ENCODE peak calls at places on chromosomes 13 and 19, in nine cellular contexts. One of them, this sample, is unnamed.

GRCh38 chr13:50909605-50910482 is at the start of gene RNASEH2B:
- DNase-seq in amygdala: peak; percentile 53
- DNase-seq in left cardiac atrium: peak; percentile 75
- DNase-seq in central memory CD4-positive, alpha-beta T cell: peak; percentile 77
- DNase-seq in HEK293T: peak; percentile 71
- DNase-seq in IMR-90: peak; percentile 40
- DNase-seq in stomach: peak; percentile 68
- DNase-seq in ELR: peak; percentile 77
- DNase-seq in left lung: peak; percentile 94
- DNase-seq in this sample: peak; percentile 78

GRCh38 chr19:4199699-4200293 is 17.3 kb downstream of the ANKRD24 start:
- DNase-seq in HEK293T: no peak
- DNase-seq in central memory CD4-positive, alpha-beta T cell: no peak
- DNase-seq in left lung: no peak
- DNase-seq in ELR: no peak
- DNase-seq in stomach: no peak
- DNase-seq in left cardiac atrium: no peak
- DNase-seq in IMR-90: no peak
- DNase-seq in amygdala: no peak
- DNase-seq in this sample: no peak

GRCh38 chr13:97946951-97947588 is 6.4 kb upstream of the IPO5 start:
- DNase-seq in amygdala: no peak
- DNase-seq in HEK293T: no peak
- DNase-seq in central memory CD4-positive, alpha-beta T cell: no peak
- DNase-seq in left lung: no peak
- DNase-seq in IMR-90: peak; percentile 90
- DNase-seq in ELR: peak; percentile 95
- DNase-seq in left cardiac atrium: no peak
- DNase-seq in stomach: no peak
- DNase-seq in this sample: peak; percentile 96

GRCh38 chr13:73133536-73133935 is 74.7 kb downstream of the KLF5 start:
- DNase-seq in stomach: peak; percentile 49
- DNase-seq in central memory CD4-positive, alpha-beta T cell: no peak
- DNase-seq in ELR: peak; percentile 53
- DNase-seq in amygdala: no peak
- DNase-seq in IMR-90: no peak
- DNase-seq in left cardiac atrium: no peak
- DNase-seq in HEK293T: no peak
- DNase-seq in left lung: no peak
- DNase-seq in this sample: no peak

GRCh38 chr19:58181902-58182576 is 822 bp upstream of the ZNF274 start:
- DNase-seq in ELR: peak; percentile 64
- DNase-seq in stomach: peak; percentile 27
- DNase-seq in amygdala: no peak
- DNase-seq in left lung: no peak
- DNase-seq in HEK293T: peak; percentile 42
- DNase-seq in left cardiac atrium: peak; percentile 36
- DNase-seq in IMR-90: no peak
- DNase-seq in central memory CD4-positive, alpha-beta T cell: peak; percentile 44
- DNase-seq in this sample: peak; percentile 67

GRCh38 chr13:110716235-110716505 is 2.7 kb downstream of the ING1 start:
- DNase-seq in central memory CD4-positive, alpha-beta T cell: peak; percentile 15
- DNase-seq in stomach: peak; percentile 51
- DNase-seq in left cardiac atrium: peak; percentile 48
- DNase-seq in ELR: peak; percentile 46
- DNase-seq in IMR-90: no peak
- DNase-seq in amygdala: no peak
- DNase-seq in HEK293T: no peak
- DNase-seq in left lung: no peak
- DNase-seq in this sample: peak; percentile 15

GRCh38 chr13:59345316-59345715 is 818.4 kb downstream of the DIAPH3 start:
- DNase-seq in left cardiac atrium: peak; percentile 90
- DNase-seq in central memory CD4-positive, alpha-beta T cell: no peak
- DNase-seq in left lung: no peak
- DNase-seq in amygdala: no peak
- DNase-seq in stomach: no peak
- DNase-seq in IMR-90: no peak
- DNase-seq in HEK293T: no peak
- DNase-seq in ELR: no peak
- DNase-seq in this sample: peak; percentile 43

GRCh38 chr19:56096665-56097064 is 24.4 kb downstream of the ZNF787 start:
- DNase-seq in stomach: no peak
- DNase-seq in IMR-90: no peak
- DNase-seq in central memory CD4-positive, alpha-beta T cell: no peak
- DNase-seq in amygdala: no peak
- DNase-seq in left cardiac atrium: peak; percentile 52
- DNase-seq in HEK293T: no peak
- DNase-seq in left lung: no peak
- DNase-seq in ELR: no peak
- DNase-seq in this sample: no peak

GRCh38 chr13:39789451-39789850 is 134.0 kb downstream of the COG6 start:
- DNase-seq in stomach: no peak
- DNase-seq in left lung: no peak
- DNase-seq in HEK293T: no peak
- DNase-seq in central memory CD4-positive, alpha-beta T cell: no peak
- DNase-seq in left cardiac atrium: no peak
- DNase-seq in amygdala: no peak
- DNase-seq in ELR: no peak
- DNase-seq in IMR-90: no peak
- DNase-seq in this sample: no peak

GRCh38 chr19:54201980-54202379 is 1.3 kb downstream of the RPS9 start:
- DNase-seq in stomach: no peak
- DNase-seq in ELR: no peak
- DNase-seq in amygdala: no peak
- DNase-seq in left cardiac atrium: no peak
- DNase-seq in central memory CD4-positive, alpha-beta T cell: no peak
- DNase-seq in left lung: no peak
- DNase-seq in HEK293T: no peak
- DNase-seq in IMR-90: no peak
- DNase-seq in this sample: no peak

GRCh38 chr13:43087960-43088580 is 64.7 kb downstream of the DNAJC15 start:
- DNase-seq in amygdala: no peak
- DNase-seq in central memory CD4-positive, alpha-beta T cell: no peak
- DNase-seq in left cardiac atrium: no peak
- DNase-seq in HEK293T: no peak
- DNase-seq in stomach: no peak
- DNase-seq in left lung: no peak
- DNase-seq in IMR-90: peak; percentile 36
- DNase-seq in ELR: no peak
- DNase-seq in this sample: no peak

GRCh38 chr19:10961763-10962536 is 1.1 kb downstream of the SMARCA4 start:
- DNase-seq in amygdala: no peak
- DNase-seq in central memory CD4-positive, alpha-beta T cell: peak; percentile 7
- DNase-seq in HEK293T: no peak
- DNase-seq in left cardiac atrium: no peak
- DNase-seq in stomach: no peak
- DNase-seq in ELR: peak; percentile 29
- DNase-seq in IMR-90: peak; percentile 12
- DNase-seq in left lung: no peak
- DNase-seq in this sample: no peak

GRCh38 chr19:34319230-34319585 is 45.8 kb upstream of the GPI start:
- DNase-seq in left cardiac atrium: no peak
- DNase-seq in HEK293T: no peak
- DNase-seq in amygdala: no peak
- DNase-seq in central memory CD4-positive, alpha-beta T cell: no peak
- DNase-seq in IMR-90: no peak
- DNase-seq in ELR: no peak
- DNase-seq in left lung: no peak
- DNase-seq in stomach: no peak
- DNase-seq in this sample: no peak

GRCh38 chr19:2775556-2776430 is 7.3 kb downstream of the SGTA start:
- DNase-seq in IMR-90: peak; percentile 35
- DNase-seq in stomach: peak; percentile 64
- DNase-seq in central memory CD4-positive, alpha-beta T cell: peak; percentile 58
- DNase-seq in ELR: peak; percentile 76
- DNase-seq in left cardiac atrium: peak; percentile 74
- DNase-seq in HEK293T: no peak
- DNase-seq in left lung: peak; percentile 81
- DNase-seq in amygdala: peak; percentile 33
- DNase-seq in this sample: no peak

GRCh38 chr13:24181991-24182702 is 21.6 kb downstream of the SPATA13 start:
- DNase-seq in left lung: no peak
- DNase-seq in HEK293T: no peak
- DNase-seq in left cardiac atrium: no peak
- DNase-seq in amygdala: no peak
- DNase-seq in ELR: no peak
- DNase-seq in central memory CD4-positive, alpha-beta T cell: no peak
- DNase-seq in IMR-90: no peak
- DNase-seq in stomach: no peak
- DNase-seq in this sample: no peak

GRCh38 chr13:76293751-76294150 is 592.5 kb downstream of the KCTD12 start:
- DNase-seq in ELR: no peak
- DNase-seq in IMR-90: no peak
- DNase-seq in central memory CD4-positive, alpha-beta T cell: no peak
- DNase-seq in left cardiac atrium: no peak
- DNase-seq in left lung: no peak
- DNase-seq in stomach: no peak
- DNase-seq in amygdala: no peak
- DNase-seq in HEK293T: no peak
- DNase-seq in this sample: no peak

GRCh38 chr13:56586966-56587365 is 553.8 kb upstream of the PRR20A start:
- DNase-seq in left cardiac atrium: no peak
- DNase-seq in stomach: no peak
- DNase-seq in ELR: no peak
- DNase-seq in amygdala: no peak
- DNase-seq in central memory CD4-positive, alpha-beta T cell: no peak
- DNase-seq in HEK293T: no peak
- DNase-seq in left lung: no peak
- DNase-seq in IMR-90: no peak
- DNase-seq in this sample: no peak

GRCh38 chr13:58254961-58255360 is 623.4 kb downstream of the PCDH17 start:
- DNase-seq in IMR-90: no peak
- DNase-seq in left lung: no peak
- DNase-seq in stomach: no peak
- DNase-seq in central memory CD4-positive, alpha-beta T cell: no peak
- DNase-seq in HEK293T: no peak
- DNase-seq in ELR: no peak
- DNase-seq in left cardiac atrium: no peak
- DNase-seq in amygdala: no peak
- DNase-seq in this sample: no peak

GRCh38 chr19:34350161-34350561 is 14.8 kb upstream of the GPI start:
- DNase-seq in amygdala: no peak
- DNase-seq in stomach: no peak
- DNase-seq in left cardiac atrium: no peak
- DNase-seq in HEK293T: no peak
- DNase-seq in left lung: no peak
- DNase-seq in ELR: no peak
- DNase-seq in central memory CD4-positive, alpha-beta T cell: peak; percentile 89
- DNase-seq in IMR-90: peak; percentile 43
- DNase-seq in this sample: no peak

GRCh38 chr13:82698383-82698782 is 1183.9 kb downstream of the SLITRK1 start:
- DNase-seq in central memory CD4-positive, alpha-beta T cell: no peak
- DNase-seq in ELR: peak; percentile 20
- DNase-seq in HEK293T: no peak
- DNase-seq in left lung: no peak
- DNase-seq in stomach: no peak
- DNase-seq in amygdala: no peak
- DNase-seq in left cardiac atrium: no peak
- DNase-seq in IMR-90: no peak
- DNase-seq in this sample: no peak

GRCh38 chr13:70723732-70724131 is 615.5 kb upstream of the KLHL1 start:
- DNase-seq in HEK293T: peak; percentile 33
- DNase-seq in IMR-90: no peak
- DNase-seq in left lung: no peak
- DNase-seq in left cardiac atrium: no peak
- DNase-seq in stomach: no peak
- DNase-seq in amygdala: no peak
- DNase-seq in ELR: peak; percentile 43
- DNase-seq in central memory CD4-positive, alpha-beta T cell: no peak
- DNase-seq in this sample: peak; percentile 14

GRCh38 chr13:79287994-79288795 is 117.9 kb downstream of the RBM26 start:
- DNase-seq in HEK293T: no peak
- DNase-seq in amygdala: no peak
- DNase-seq in ELR: no peak
- DNase-seq in stomach: no peak
- DNase-seq in left lung: no peak
- DNase-seq in central memory CD4-positive, alpha-beta T cell: no peak
- DNase-seq in IMR-90: no peak
- DNase-seq in left cardiac atrium: no peak
- DNase-seq in this sample: no peak

This sample was measured in A673.